ENCODE peak calls at places on chromosome 7, in five cellular contexts. One of them, this sample, is unnamed.

GRCh38 chr7:732094-732541 is 5.0 kb upstream of the PRKAR1B start:
- DNase-seq in mammary epithelial cell: no peak
- DNase-seq in endothelial cell of umbilical vein: peak; percentile 36
- DNase-seq in GM23248: no peak
- DNase-seq in fibroblast of lung: peak; percentile 38
- DNase-seq in this sample: peak; percentile 86

GRCh38 chr7:147276783-147277370 is 1160.3 kb downstream of the CNTNAP2 start:
- DNase-seq in mammary epithelial cell: no peak
- DNase-seq in endothelial cell of umbilical vein: no peak
- DNase-seq in GM23248: no peak
- DNase-seq in fibroblast of lung: no peak
- DNase-seq in this sample: no peak

GRCh38 chr7:107169120-107170050 is 582 bp downstream of the HBP1 start:
- DNase-seq in mammary epithelial cell: peak; percentile 97
- DNase-seq in endothelial cell of umbilical vein: peak; percentile 98
- DNase-seq in GM23248: peak; percentile 98
- DNase-seq in fibroblast of lung: peak; percentile 91
- DNase-seq in this sample: peak; percentile 99

GRCh38 chr7:124085168-124085567 is 52.3 kb upstream of the TMEM229A start:
- DNase-seq in mammary epithelial cell: peak; percentile 60
- DNase-seq in endothelial cell of umbilical vein: peak; percentile 99
- DNase-seq in GM23248: no peak
- DNase-seq in fibroblast of lung: peak; percentile 5
- DNase-seq in this sample: peak; percentile 80

GRCh38 chr7:6615853-6616555 is 594 bp downstream of the ZNF853 start:
- DNase-seq in mammary epithelial cell: no peak
- DNase-seq in endothelial cell of umbilical vein: no peak
- DNase-seq in GM23248: no peak
- DNase-seq in fibroblast of lung: peak; percentile 13
- DNase-seq in this sample: no peak

GRCh38 chr7:27243340-27244163 is 950 bp downstream of the EVX1 start:
- DNase-seq in mammary epithelial cell: no peak
- DNase-seq in endothelial cell of umbilical vein: no peak
- DNase-seq in GM23248: no peak
- DNase-seq in fibroblast of lung: no peak
- DNase-seq in this sample: no peak

GRCh38 chr7:24378871-24379608 is 95.0 kb downstream of the NPY start:
- DNase-seq in mammary epithelial cell: peak; percentile 89
- DNase-seq in endothelial cell of umbilical vein: no peak
- DNase-seq in GM23248: peak; percentile 28
- DNase-seq in fibroblast of lung: peak; percentile 89
- DNase-seq in this sample: no peak

GRCh38 chr7:105894131-105894530 is 17.7 kb upstream of the ATXN7L1 start:
- DNase-seq in mammary epithelial cell: no peak
- DNase-seq in endothelial cell of umbilical vein: no peak
- DNase-seq in GM23248: no peak
- DNase-seq in fibroblast of lung: no peak
- DNase-seq in this sample: no peak

GRCh38 chr7:124171068-124171467 is 138.2 kb upstream of the TMEM229A start:
- DNase-seq in mammary epithelial cell: peak; percentile 6
- DNase-seq in endothelial cell of umbilical vein: no peak
- DNase-seq in GM23248: no peak
- DNase-seq in fibroblast of lung: no peak
- DNase-seq in this sample: no peak

GRCh38 chr7:66296001-66296521 is 90.9 kb downstream of the TPST1 start:
- DNase-seq in mammary epithelial cell: no peak
- DNase-seq in endothelial cell of umbilical vein: no peak
- DNase-seq in GM23248: peak; percentile 44
- DNase-seq in fibroblast of lung: peak; percentile 84
- DNase-seq in this sample: no peak

GRCh38 chr7:20033621-20034200 is 183.5 kb downstream of the MACC1 start:
- DNase-seq in mammary epithelial cell: peak; percentile 34
- DNase-seq in endothelial cell of umbilical vein: no peak
- DNase-seq in GM23248: peak; percentile 97
- DNase-seq in fibroblast of lung: peak; percentile 87
- DNase-seq in this sample: no peak

GRCh38 chr7:28619256-28619655 is 206.9 kb downstream of the CREB5 start:
- DNase-seq in mammary epithelial cell: no peak
- DNase-seq in endothelial cell of umbilical vein: no peak
- DNase-seq in GM23248: no peak
- DNase-seq in fibroblast of lung: no peak
- DNase-seq in this sample: no peak

GRCh38 chr7:44384586-44385383 is 59.4 kb upstream of the CAMK2B start:
- DNase-seq in mammary epithelial cell: no peak
- DNase-seq in endothelial cell of umbilical vein: no peak
- DNase-seq in GM23248: no peak
- DNase-seq in fibroblast of lung: no peak
- DNase-seq in this sample: peak; percentile 13

GRCh38 chr7:8217200-8218068 is 44.5 kb downstream of the ICA1 start:
- DNase-seq in mammary epithelial cell: peak; percentile 36
- DNase-seq in endothelial cell of umbilical vein: peak; percentile 67
- DNase-seq in GM23248: peak; percentile 81
- DNase-seq in fibroblast of lung: peak; percentile 52
- DNase-seq in this sample: peak; percentile 32

GRCh38 chr7:119172043-119172442 is 947.5 kb downstream of the ANKRD7 start:
- DNase-seq in mammary epithelial cell: no peak
- DNase-seq in endothelial cell of umbilical vein: no peak
- DNase-seq in GM23248: no peak
- DNase-seq in fibroblast of lung: no peak
- DNase-seq in this sample: no peak

GRCh38 chr7:131540491-131541162 is 15.8 kb downstream of the PODXL start:
- DNase-seq in mammary epithelial cell: no peak
- DNase-seq in endothelial cell of umbilical vein: peak; percentile 89
- DNase-seq in GM23248: no peak
- DNase-seq in fibroblast of lung: no peak
- DNase-seq in this sample: no peak

GRCh38 chr7:23810099-23810498 is 100.1 kb downstream of the STK31 start:
- DNase-seq in mammary epithelial cell: no peak
- DNase-seq in endothelial cell of umbilical vein: no peak
- DNase-seq in GM23248: no peak
- DNase-seq in fibroblast of lung: no peak
- DNase-seq in this sample: no peak

GRCh38 chr7:10412426-10413019 is 561.1 kb upstream of the PHF14 start:
- DNase-seq in mammary epithelial cell: peak; percentile 11
- DNase-seq in endothelial cell of umbilical vein: peak; percentile 59
- DNase-seq in GM23248: peak; percentile 53
- DNase-seq in fibroblast of lung: peak; percentile 12
- DNase-seq in this sample: peak; percentile 24

GRCh38 chr7:47379629-47380324 is 202.1 kb downstream of the TNS3 start:
- DNase-seq in mammary epithelial cell: peak; percentile 62
- DNase-seq in endothelial cell of umbilical vein: no peak
- DNase-seq in GM23248: peak; percentile 28
- DNase-seq in fibroblast of lung: peak; percentile 87
- DNase-seq in this sample: peak; percentile 79

GRCh38 chr7:89049043-89049442 is 253.5 kb upstream of the TEX47 start:
- DNase-seq in mammary epithelial cell: no peak
- DNase-seq in endothelial cell of umbilical vein: no peak
- DNase-seq in GM23248: no peak
- DNase-seq in fibroblast of lung: no peak
- DNase-seq in this sample: no peak

GRCh38 chr7:30206466-30206865 is 71.7 kb downstream of the MTURN start:
- DNase-seq in mammary epithelial cell: peak; percentile 87
- DNase-seq in endothelial cell of umbilical vein: peak; percentile 26
- DNase-seq in GM23248: peak; percentile 87
- DNase-seq in fibroblast of lung: peak; percentile 83
- DNase-seq in this sample: no peak

GRCh38 chr7:30276203-30276900 is 8.0 kb upstream of the ZNRF2 start:
- DNase-seq in mammary epithelial cell: peak; percentile 39
- DNase-seq in endothelial cell of umbilical vein: peak; percentile 69
- DNase-seq in GM23248: peak; percentile 71
- DNase-seq in fibroblast of lung: peak; percentile 46
- DNase-seq in this sample: no peak

GRCh38 chr7:30543815-30544525 is 39.3 kb upstream of the GGCT start:
- DNase-seq in mammary epithelial cell: no peak
- DNase-seq in endothelial cell of umbilical vein: no peak
- DNase-seq in GM23248: no peak
- DNase-seq in fibroblast of lung: peak; percentile 94
- DNase-seq in this sample: no peak

GRCh38 chr7:19089378-19089777 is 28.1 kb downstream of the TWIST1 start:
- DNase-seq in mammary epithelial cell: no peak
- DNase-seq in endothelial cell of umbilical vein: no peak
- DNase-seq in GM23248: no peak
- DNase-seq in fibroblast of lung: no peak
- DNase-seq in this sample: no peak

GRCh38 chr7:87179180-87179579 is 26.9 kb downstream of the DMTF1 start:
- DNase-seq in mammary epithelial cell: no peak
- DNase-seq in endothelial cell of umbilical vein: no peak
- DNase-seq in GM23248: no peak
- DNase-seq in fibroblast of lung: no peak
- DNase-seq in this sample: no peak

GRCh38 chr7:112362053-112362650 is 88.1 kb upstream of the IFRD1 start:
- DNase-seq in mammary epithelial cell: no peak
- DNase-seq in endothelial cell of umbilical vein: no peak
- DNase-seq in GM23248: no peak
- DNase-seq in fibroblast of lung: no peak
- DNase-seq in this sample: no peak

GRCh38 chr7:149126662-149127321 is 668 bp upstream of the ZNF425 start:
- DNase-seq in mammary epithelial cell: peak; percentile 50
- DNase-seq in endothelial cell of umbilical vein: peak; percentile 58
- DNase-seq in GM23248: peak; percentile 59
- DNase-seq in fibroblast of lung: peak; percentile 18
- DNase-seq in this sample: peak; percentile 49

GRCh38 chr7:73329861-73330581 is 2.1 kb downstream of the FKBP6 start:
- DNase-seq in mammary epithelial cell: no peak
- DNase-seq in endothelial cell of umbilical vein: peak; percentile 20
- DNase-seq in GM23248: peak; percentile 36
- DNase-seq in fibroblast of lung: peak; percentile 40
- DNase-seq in this sample: no peak

DNA sequence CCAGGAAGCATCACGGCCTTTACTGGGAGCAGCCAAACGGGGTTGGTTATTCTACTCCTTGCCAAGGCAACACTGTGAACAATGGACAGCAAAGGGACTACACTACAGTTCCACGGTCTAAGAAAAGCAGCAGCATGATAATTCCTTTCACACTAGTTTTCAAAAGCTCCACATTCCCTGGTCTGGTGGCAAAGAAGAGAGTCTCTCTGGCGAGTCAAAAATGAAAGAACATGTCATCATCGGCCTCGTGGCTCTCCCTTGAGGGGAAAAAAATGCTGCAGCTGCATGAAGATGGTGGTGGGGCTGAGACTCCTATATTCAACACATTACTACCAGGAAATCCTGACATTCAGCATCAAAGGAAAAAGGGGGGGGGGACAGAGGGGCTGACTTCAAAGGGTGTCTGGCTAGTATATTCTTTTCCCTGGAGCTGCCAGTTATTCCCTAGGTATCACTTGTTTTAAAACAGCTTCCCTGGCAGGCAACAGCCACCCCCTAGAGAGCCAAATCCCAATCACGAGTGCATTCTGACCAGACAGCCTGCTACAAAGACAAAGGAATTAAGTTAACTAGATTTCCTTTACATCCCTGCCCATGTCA is 49.1 kb downstream of the SLC37A3 start:
- DNase-seq in mammary epithelial cell: no peak
- DNase-seq in endothelial cell of umbilical vein: peak; percentile 80
- DNase-seq in GM23248: peak; percentile 79
- DNase-seq in fibroblast of lung: peak; percentile 55
- DNase-seq in this sample: no peak
- H3K27ac ChIP-seq in mammary epithelial cell: no peak overlapping the region
- H3K27ac ChIP-seq in endothelial cell of umbilical vein: peak overlapping the region; percentile 89
- H3K27ac ChIP-seq in GM23248: peak overlapping the region; percentile 98
- H3K27ac ChIP-seq in fibroblast of lung: no peak overlapping the region
- H3K27ac ChIP-seq in this sample: no peak overlapping the region

GRCh38 chr7:77242535-77242934 is 42.9 kb upstream of the FGL2 start:
- DNase-seq in mammary epithelial cell: no peak
- DNase-seq in endothelial cell of umbilical vein: no peak
- DNase-seq in GM23248: no peak
- DNase-seq in fibroblast of lung: no peak
- DNase-seq in this sample: no peak

GRCh38 chr7:77247206-77247850 is 47.7 kb upstream of the FGL2 start:
- DNase-seq in mammary epithelial cell: peak; percentile 56
- DNase-seq in endothelial cell of umbilical vein: peak; percentile 80
- DNase-seq in GM23248: peak; percentile 78
- DNase-seq in fibroblast of lung: peak; percentile 54
- DNase-seq in this sample: peak; percentile 88

GRCh38 chr7:77246031-77246430 is 46.4 kb upstream of the FGL2 start:
- DNase-seq in mammary epithelial cell: no peak
- DNase-seq in endothelial cell of umbilical vein: no peak
- DNase-seq in GM23248: no peak
- DNase-seq in fibroblast of lung: no peak
- DNase-seq in this sample: no peak

GRCh38 chr7:77244222-77244934 is 44.8 kb upstream of the FGL2 start:
- DNase-seq in mammary epithelial cell: peak; percentile 38
- DNase-seq in endothelial cell of umbilical vein: no peak
- DNase-seq in GM23248: no peak
- DNase-seq in fibroblast of lung: no peak
- DNase-seq in this sample: no peak

GRCh38 chr7:77245015-77245755 is 45.6 kb upstream of the FGL2 start:
- DNase-seq in mammary epithelial cell: no peak
- DNase-seq in endothelial cell of umbilical vein: no peak
- DNase-seq in GM23248: no peak
- DNase-seq in fibroblast of lung: no peak
- DNase-seq in this sample: no peak
- H3K9ac ChIP-seq in mammary epithelial cell: no peak overlapping the region
- H3K9ac ChIP-seq in endothelial cell of umbilical vein: no peak overlapping the region
- H3K9ac ChIP-seq in GM23248: no peak overlapping the region
- H3K9ac ChIP-seq in fibroblast of lung: no peak overlapping the region
- H3K9ac ChIP-seq in this sample: no peak overlapping the region

GRCh38 chr7:155457544-155458316 is at the start of gene EN2:
- DNase-seq in mammary epithelial cell: no peak
- DNase-seq in endothelial cell of umbilical vein: peak; percentile 6
- DNase-seq in GM23248: peak; percentile 35
- DNase-seq in fibroblast of lung: no peak
- DNase-seq in this sample: no peak
- H3K4me3 ChIP-seq in mammary epithelial cell: peak within 1 kb of the TSS; percentile 23
- H3K4me3 ChIP-seq in endothelial cell of umbilical vein: no peak within 1 kb of the TSS
- H3K4me3 ChIP-seq in GM23248: peak within 1 kb of the TSS; percentile 74
- H3K4me3 ChIP-seq in fibroblast of lung: peak within 1 kb of the TSS; percentile 59
- H3K4me3 ChIP-seq in this sample: peak within 1 kb of the TSS; percentile 43

DNA sequence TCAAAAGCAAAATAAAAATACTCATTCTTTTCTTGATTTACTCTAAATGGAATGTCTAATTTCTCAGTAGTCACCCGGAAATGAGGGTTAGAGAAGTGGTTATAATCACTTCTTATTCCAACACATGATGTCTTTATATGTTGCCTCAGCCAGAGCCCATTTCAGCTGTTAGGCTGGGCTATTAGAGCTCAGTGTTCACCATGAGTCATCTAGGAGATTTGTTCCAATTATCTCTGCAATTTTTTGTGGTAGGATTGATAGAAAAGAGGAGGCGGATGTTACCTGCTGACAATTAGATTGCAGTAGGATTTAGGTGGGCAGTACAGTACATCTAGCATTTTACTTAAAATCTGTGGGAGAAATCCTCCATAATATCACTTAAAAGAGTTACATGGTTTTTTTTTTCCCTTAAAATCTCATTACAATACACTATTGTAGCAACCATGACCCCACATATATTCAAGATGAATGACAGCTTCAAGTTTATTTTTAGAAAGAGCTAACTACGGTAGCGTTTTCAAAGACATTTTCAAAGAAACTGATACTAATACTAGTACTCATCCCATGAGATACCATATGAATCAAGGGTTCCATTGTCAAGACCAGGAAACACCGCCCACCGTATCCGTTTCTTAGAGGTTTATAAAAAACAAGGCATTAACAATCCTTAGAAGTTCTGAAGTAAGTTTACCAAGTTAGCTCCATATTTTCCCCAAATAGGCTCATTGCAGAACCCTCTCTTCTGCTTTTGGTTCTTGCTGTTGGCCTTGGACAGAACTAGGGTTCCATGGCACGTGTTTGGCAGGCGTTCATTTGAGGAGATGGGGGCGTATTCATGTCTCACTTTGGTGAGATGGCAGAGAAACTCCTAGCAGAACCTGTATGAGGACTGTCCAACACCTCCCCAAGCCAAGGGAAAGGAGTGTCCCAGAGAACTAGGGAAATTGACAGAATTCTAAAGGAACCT is 10.4 kb downstream of the CPA2 start:
- DNase-seq in mammary epithelial cell: peak; percentile 79
- DNase-seq in endothelial cell of umbilical vein: no peak
- DNase-seq in GM23248: peak; percentile 83
- DNase-seq in fibroblast of lung: peak; percentile 88
- DNase-seq in this sample: no peak
- H3K27ac ChIP-seq in mammary epithelial cell: peak overlapping the region; percentile 80
- H3K27ac ChIP-seq in endothelial cell of umbilical vein: no peak overlapping the region
- H3K27ac ChIP-seq in GM23248: no peak overlapping the region
- H3K27ac ChIP-seq in fibroblast of lung: no peak overlapping the region
- H3K27ac ChIP-seq in this sample: no peak overlapping the region

This sample was measured in colonic mucosa.